ENCODE peak calls at places on chromosomes 6 and 20, in five cellular contexts. F is HepG2, T is A549, M is IMR-90, Z is GM12878. C is an unnamed sample.

GRCh38 chr6:117829594-117830319 is 77.3 kb upstream of the SLC35F1 start:
- DNase-seq in M (peak; percentile 30), T (peak; percentile 45), F (peak; percentile 44), Z (no peak), C (peak; percentile 80)

GRCh38 chr6:34138191-34138590 is 7.7 kb downstream of the GRM4 start:
- DNase-seq in M (no peak), F (no peak), Z (no peak), T (no peak), C (no peak)

GRCh38 chr20:41005361-41005729 is 23.3 kb upstream of the TOP1 start:
- DNase-seq in Z (no peak), M (peak; percentile 98), F (no peak), T (peak; percentile 85), C (no peak)

GRCh38 chr6:23055523-23055922 is 486.2 kb downstream of the HDGFL1 start:
- DNase-seq in F (no peak), T (no peak), Z (no peak), M (no peak), C (no peak)

GRCh38 chr20:5539656-5540055 is 210.5 kb upstream of the SHLD1 start:
- DNase-seq in F (no peak), M (no peak), Z (no peak), T (no peak), C (no peak)

GRCh38 chr6:158686791-158687381 is 37.0 kb downstream of the SYTL3 start:
- DNase-seq in F (no peak), M (no peak), T (no peak), Z (no peak), C (no peak)

GRCh38 chr6:130326496-130326895 is 39.3 kb upstream of the TMEM200A start:
- DNase-seq in T (no peak), M (no peak), Z (no peak), F (no peak), C (no peak)

GRCh38 chr6:145583753-145584152 is 151.6 kb downstream of the EPM2A start:
- DNase-seq in F (no peak), T (no peak), Z (no peak), M (no peak), C (no peak)

GRCh38 chr6:122609881-122610689 is at the start of gene PKIB:
- DNase-seq in F (peak; percentile 64), M (peak; percentile 51), T (peak; percentile 60), Z (no peak), C (peak; percentile 90)
- TF ChIP-seq BHLHE40 in F (peak; percentile 66), M (peak; percentile 72), T (no peak), Z (peak; percentile 91), C (no peak)

DNA sequence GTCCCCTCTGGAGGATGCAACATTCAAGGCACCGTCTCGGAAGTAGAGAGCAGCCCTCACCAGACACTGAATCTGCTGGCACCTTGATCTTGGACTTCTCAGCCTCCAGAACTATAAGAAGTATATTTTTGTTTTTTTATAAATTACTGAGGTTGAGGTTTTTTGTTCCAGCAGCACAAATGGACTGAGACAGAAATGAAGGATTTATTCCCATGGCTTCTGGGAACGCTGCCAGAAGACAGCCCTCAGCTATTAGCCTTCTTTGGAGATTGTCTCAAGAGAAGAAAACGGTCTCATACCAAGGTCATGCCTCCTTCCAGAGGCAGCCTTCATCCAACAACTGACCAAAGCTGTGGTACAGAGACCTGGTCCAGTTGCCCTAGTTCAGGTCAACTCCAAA is 85.4 kb downstream of the CHMP4B start:
- DNase-seq in M (peak; percentile 70), T (no peak), Z (no peak), F (no peak), C (no peak)
- TF ChIP-seq BHLHE40 in M (no peak), T (no peak), Z (no peak), F (no peak), C (no peak)

DNA sequence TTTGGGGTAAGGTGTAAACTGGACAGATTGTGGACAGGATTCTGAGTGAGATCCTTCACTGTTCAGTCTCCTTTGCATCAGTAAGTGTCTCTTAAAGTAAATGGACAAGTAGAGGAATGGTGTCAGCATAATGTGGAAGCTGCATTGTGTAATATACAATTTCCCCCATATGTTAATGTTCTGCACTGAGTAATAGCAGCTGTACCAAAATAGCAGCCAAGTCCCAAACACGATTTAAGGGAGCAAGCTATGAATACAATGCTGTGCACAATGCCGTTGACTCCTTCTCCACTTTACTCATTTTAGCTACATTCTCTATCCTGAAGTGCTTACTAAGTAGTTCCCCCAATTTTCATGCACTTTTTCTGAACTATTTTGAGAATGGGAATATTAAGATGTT is 21.2 kb upstream of the TRIM26 start:
- DNase-seq in M (peak; percentile 8), F (no peak), T (no peak), Z (no peak), C (no peak)
- TF ChIP-seq BHLHE40 in M (no peak), F (no peak), T (no peak), Z (no peak), C (no peak)

GRCh38 chr6:56851541-56852248 is 103.2 kb upstream of the BEND6 start:
- DNase-seq in Z (peak; percentile 89), M (peak; percentile 89), T (peak; percentile 65), F (peak; percentile 72), C (peak; percentile 64)
- TF ChIP-seq BHLHE40 in Z (no peak), M (no peak), T (no peak), F (no peak), C (no peak)

GRCh38 chr20:62900692-62901584 is 25.4 kb downstream of the DIDO1 start:
- DNase-seq in Z (no peak), F (peak; percentile 70), M (no peak), T (peak; percentile 49), C (peak; percentile 49)
- TF ChIP-seq BHLHE40 in Z (no peak), F (no peak), M (no peak), T (no peak), C (no peak)

GRCh38 chr20:62828551-62829230 is 11.8 kb downstream of the COL9A3 start:
- DNase-seq in F (no peak), M (no peak), T (no peak), Z (no peak), C (no peak)
- TF ChIP-seq BHLHE40 in F (no peak), M (no peak), T (no peak), Z (no peak), C (no peak)

GRCh38 chr6:166308769-166309589 is 787 bp upstream of the PRR18 start:
- DNase-seq in F (peak; percentile 36), T (no peak), Z (no peak), M (no peak), C (no peak)
- TF ChIP-seq BHLHE40 in F (no peak), T (no peak), Z (no peak), M (no peak), C (no peak)

GRCh38 chr20:39050555-39050902 is 88.4 kb downstream of the DHX35 start:
- DNase-seq in Z (no peak), M (no peak), T (no peak), F (no peak), C (no peak)

GRCh38 chr20:39047417-39047985 is 85.4 kb downstream of the DHX35 start:
- DNase-seq in M (no peak), T (no peak), Z (no peak), F (no peak), C (no peak)

GRCh38 chr20:39048000-39048696 is 86.0 kb downstream of the DHX35 start:
- DNase-seq in M (peak; percentile 75), T (peak; percentile 73), Z (peak; percentile 36), F (peak; percentile 80), C (peak; percentile 84)

GRCh38 chr20:39049148-39049547 is 87.0 kb downstream of the DHX35 start:
- DNase-seq in M (no peak), T (no peak), F (no peak), Z (no peak), C (no peak)

DNA sequence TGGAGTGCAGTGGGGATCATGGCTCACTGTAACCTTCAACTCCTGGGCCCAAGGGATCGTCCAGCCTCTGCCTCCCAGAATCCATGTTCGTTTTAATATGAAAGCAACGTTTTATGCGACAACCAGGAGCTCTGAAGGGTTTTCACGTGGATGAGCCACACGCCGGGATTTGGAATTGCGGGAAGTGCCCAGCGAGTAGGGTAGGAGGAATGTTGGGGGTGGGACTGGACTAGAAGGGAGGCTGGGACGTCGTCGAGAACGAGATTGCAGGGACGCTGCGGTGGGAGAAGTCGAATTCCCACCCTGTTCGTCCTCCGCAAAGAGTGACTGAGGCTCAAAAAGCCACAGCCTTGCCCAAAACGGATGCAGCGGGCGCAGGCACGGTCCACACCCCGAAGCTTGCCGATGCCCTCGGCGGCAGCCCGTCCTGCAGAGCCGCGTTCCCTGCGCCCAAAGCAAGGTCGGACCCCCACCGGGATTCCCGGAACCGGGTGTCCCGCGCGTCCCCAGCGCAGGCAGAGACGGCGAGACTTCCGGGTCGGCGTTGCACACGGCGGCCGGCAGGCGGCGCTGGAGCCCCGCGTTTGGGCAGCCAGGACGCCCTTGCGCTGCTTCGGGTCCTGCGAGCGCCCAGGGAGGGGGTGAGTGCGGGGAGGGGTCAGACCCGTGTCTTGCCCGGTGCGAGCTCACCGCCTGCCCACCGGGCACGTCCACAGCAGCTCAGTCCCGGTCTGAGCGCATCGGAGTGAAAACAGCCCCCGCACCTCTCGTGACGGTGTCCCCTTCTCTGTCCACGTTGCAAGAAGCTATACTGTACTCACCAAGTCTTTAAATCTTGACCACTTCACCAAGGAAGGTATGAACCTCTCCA is 87.8 kb downstream of the DHX35 start:
- DNase-seq in T (peak; percentile 71), F (peak; percentile 75), Z (peak; percentile 21), M (peak; percentile 51), C (peak; percentile 83)
- TF ChIP-seq BHLHE40 in T (no peak), F (no peak), Z (peak; percentile 64), M (no peak), C (no peak)